ENCODE peak calls at places on chromosomes 13 and 19, in eight cellular contexts. P is heart right ventricle, N is brain microvascular endothelial cell, I is GM23338, O is fibroblast of lung, Z is gastrocnemius medialis, W is transverse colon, X is left lung. H is an unnamed sample.

GRCh38 chr19:44943801-44944249 is 1.8 kb downstream of the APOC4 start:
- DNase-seq in P (peak), N (no peak), I (no peak), O (no peak), Z (peak), W (peak), X (peak), H (peak)

GRCh38 chr19:43132696-43133095 is 50.2 kb upstream of the PSG2 start:
- DNase-seq in P (no peak), N (no peak), I (no peak), O (no peak), Z (no peak), W (no peak), X (no peak), H (no peak)

GRCh38 chr19:50152578-50152977 is 10.5 kb downstream of the IZUMO2 start:
- DNase-seq in P (no peak), N (no peak), I (no peak), O (no peak), Z (no peak), W (no peak), X (no peak), H (no peak)

GRCh38 chr13:27967203-27967735 is 1.8 kb downstream of the CDX2 start:
- DNase-seq in P (no peak), N (no peak), I (peak), O (no peak), Z (no peak), W (no peak), X (no peak), H (no peak)

GRCh38 chr19:50952890-50953289 is at the start of gene KLK5:
- DNase-seq in P (no peak), N (no peak), I (peak), O (no peak), Z (no peak), W (no peak), X (no peak), H (no peak)

GRCh38 chr13:28735481-28736029 is 16.8 kb upstream of the SLC46A3 start:
- DNase-seq in P (no peak), N (no peak), I (no peak), O (no peak), Z (no peak), W (no peak), X (no peak), H (no peak)

GRCh38 chr19:489418-490196 is 6.7 kb upstream of the MADCAM1 start:
- DNase-seq in P (no peak), N (no peak), I (peak), O (peak), Z (no peak), W (no peak), X (no peak), H (peak)

GRCh38 chr13:44573790-44574465 is 2.2 kb downstream of the TSC22D1 start:
- DNase-seq in P (no peak), N (peak), I (peak), O (peak), Z (peak), W (no peak), X (peak), H (peak)

GRCh38 chr19:2099054-2099501 is 2.4 kb downstream of the IZUMO4 start:
- DNase-seq in P (no peak), N (no peak), I (no peak), O (no peak), Z (no peak), W (no peak), X (no peak), H (no peak)

GRCh38 chr19:14059652-14060155 is 2.2 kb downstream of the PALM3 start:
- DNase-seq in P (no peak), N (no peak), I (no peak), O (no peak), Z (no peak), W (no peak), X (no peak), H (no peak)

GRCh38 chr13:30142502-30143211 is 164.7 kb downstream of the KATNAL1 start:
- DNase-seq in P (no peak), N (peak), I (peak), O (peak), Z (no peak), W (peak), X (no peak), H (peak)

GRCh38 chr13:30141773-30142501 is 165.4 kb downstream of the KATNAL1 start:
- DNase-seq in P (no peak), N (no peak), I (no peak), O (no peak), Z (no peak), W (no peak), X (no peak), H (no peak)

GRCh38 chr13:30145709-30146367 is 161.5 kb downstream of the KATNAL1 start:
- DNase-seq in P (no peak), N (no peak), I (no peak), O (no peak), Z (no peak), W (no peak), X (no peak), H (no peak)

GRCh38 chr13:30140973-30141372 is 166.4 kb downstream of the KATNAL1 start:
- DNase-seq in P (no peak), N (no peak), I (no peak), O (no peak), Z (no peak), W (no peak), X (no peak), H (no peak)

DNA sequence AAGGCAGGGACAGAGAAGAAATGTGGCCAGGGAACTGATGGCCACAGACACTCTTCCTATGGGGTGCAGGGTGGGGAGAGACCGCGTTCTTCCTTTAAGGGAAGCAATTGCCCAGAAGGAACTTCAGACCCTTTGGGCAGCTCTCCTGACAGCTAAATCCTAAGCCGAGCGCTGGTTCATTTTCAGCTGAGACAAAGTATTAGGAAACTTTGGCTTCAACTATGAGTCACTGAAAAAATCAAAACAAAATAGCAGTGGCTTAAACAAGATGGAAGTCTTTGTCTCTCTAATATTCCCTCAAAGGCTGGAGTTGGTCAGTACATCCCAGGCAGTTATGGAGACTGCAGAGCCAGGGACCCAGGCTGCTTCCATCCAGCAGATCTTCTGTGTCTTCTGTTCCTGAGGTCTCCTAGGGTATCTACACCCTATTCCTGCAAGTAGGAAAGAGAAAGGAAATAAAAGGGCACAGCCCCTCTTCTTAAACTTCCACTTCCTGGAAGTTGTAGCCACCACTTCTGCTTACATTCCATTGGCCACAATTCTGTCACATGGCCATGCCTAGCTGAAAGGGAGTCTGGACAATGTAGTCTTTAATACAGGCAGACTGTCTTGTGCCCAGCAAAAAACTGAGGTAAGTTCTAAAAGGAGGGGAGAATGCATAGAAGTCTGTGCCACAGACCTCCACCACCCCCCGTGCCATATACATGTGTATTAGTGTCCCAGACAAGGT is 163.5 kb downstream of the KATNAL1 start:
- DNase-seq in P (no peak), N (peak), I (no peak), O (peak), Z (no peak), W (no peak), X (no peak), H (no peak)
- TF ChIP-seq CTCF in P (no peak), N (no peak), I (no peak), O (no peak), Z (no peak), W (no peak), X (no peak), H (no peak)

DNA sequence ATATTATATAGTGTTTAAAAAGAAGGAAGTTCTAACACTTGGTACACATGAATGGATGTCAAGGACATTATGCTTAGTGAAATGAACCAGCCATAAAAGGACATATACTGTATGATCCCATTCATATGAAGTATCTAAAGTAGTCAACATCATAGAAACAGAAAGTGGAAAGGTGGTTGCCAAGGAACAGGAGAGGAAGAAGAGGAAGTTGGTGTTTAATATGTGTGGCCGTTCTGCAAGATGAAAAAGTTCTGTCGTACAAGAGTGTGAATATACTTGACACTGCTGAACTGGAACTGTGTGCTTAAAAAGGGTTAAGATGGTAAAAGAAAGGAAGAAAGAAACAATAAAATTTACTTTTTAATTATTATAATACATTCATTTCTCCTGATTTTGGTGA is 33.1 kb upstream of the C1QTNF9 start:
- DNase-seq in P (no peak), N (no peak), I (no peak), O (no peak), Z (no peak), W (no peak), X (no peak), H (no peak)
- H3K27ac ChIP-seq in P (no peak), N (no peak), I (no peak), O (no peak), Z (no peak), W (no peak), X (no peak), H (no peak)

GRCh38 chr13:70623260-70623659 is 515.0 kb upstream of the KLHL1 start:
- DNase-seq in P (no peak), N (no peak), I (no peak), O (peak), Z (no peak), W (no peak), X (no peak), H (no peak)
- TF ChIP-seq CTCF in P (peak), N (no peak), I (peak), O (peak), Z (no peak), W (peak), X (peak), H (no peak)

DNA sequence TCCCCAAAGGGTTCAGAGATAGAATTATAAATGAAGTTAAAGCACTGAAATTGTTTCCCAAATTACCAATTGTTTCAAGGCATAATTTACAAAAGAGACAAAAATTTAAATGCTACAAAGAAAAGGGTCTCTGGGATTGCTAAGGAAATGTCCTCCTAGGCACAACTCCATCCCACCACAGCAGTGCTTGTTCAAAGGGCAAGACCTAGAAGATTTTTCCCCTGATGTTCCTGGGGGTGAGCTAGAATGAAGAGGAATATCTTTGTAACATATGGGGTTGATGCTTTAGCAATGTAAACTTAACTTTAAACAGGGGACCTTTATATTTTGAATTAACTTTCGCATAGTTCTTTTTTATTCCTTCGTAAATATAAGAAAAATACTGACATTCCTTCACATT is 1.6 kb downstream of the LCP1 start:
- DNase-seq in P (no peak), N (no peak), I (no peak), O (no peak), Z (no peak), W (no peak), X (no peak), H (no peak)
- H3K27ac ChIP-seq in P (no peak), N (no peak), I (no peak), O (no peak), Z (no peak), W (peak), X (peak), H (no peak)

DNA sequence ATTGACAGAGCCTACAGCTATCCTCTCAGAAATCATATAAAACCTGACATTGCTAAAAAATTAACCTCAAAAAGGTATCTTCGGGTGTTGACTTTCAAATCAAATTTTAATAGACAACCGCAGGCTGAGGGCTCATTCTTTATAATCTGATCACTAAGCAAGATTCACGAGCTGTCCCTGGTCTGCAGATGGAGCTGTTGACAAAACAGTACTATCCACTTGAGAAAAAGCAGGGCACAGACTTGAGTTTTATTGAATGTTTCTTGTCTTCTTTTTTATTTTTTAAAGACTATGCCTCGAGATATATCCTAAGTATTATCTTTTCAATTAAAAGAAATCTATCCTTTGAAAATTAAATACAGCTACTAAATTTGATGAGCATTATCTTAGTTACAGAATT is 540.5 kb downstream of the PCDH9 start:
- DNase-seq in P (no peak), N (peak), I (peak), O (peak), Z (no peak), W (no peak), X (no peak), H (no peak)
- TF ChIP-seq CTCF in P (peak), N (peak), I (peak), O (peak), Z (no peak), W (no peak), X (no peak), H (no peak)

GRCh38 chr19:18899624-18900560 is 3.9 kb upstream of the CERS1 start:
- DNase-seq in P (no peak), N (no peak), I (peak), O (no peak), Z (no peak), W (no peak), X (no peak), H (no peak)

GRCh38 chr19:18897108-18898029 is 1.4 kb upstream of the CERS1 start:
- DNase-seq in P (no peak), N (no peak), I (no peak), O (no peak), Z (no peak), W (no peak), X (no peak), H (no peak)

GRCh38 chr19:18896421-18896841 is 473 bp upstream of the CERS1 start:
- DNase-seq in P (no peak), N (no peak), I (peak), O (no peak), Z (no peak), W (no peak), X (peak), H (no peak)

GRCh38 chr19:18898533-18899408 is 2.8 kb upstream of the CERS1 start:
- DNase-seq in P (no peak), N (no peak), I (no peak), O (no peak), Z (no peak), W (no peak), X (no peak), H (no peak)

GRCh38 chr19:18898081-18898532 is 2.1 kb upstream of the CERS1 start:
- DNase-seq in P (no peak), N (no peak), I (no peak), O (no peak), Z (no peak), W (no peak), X (peak), H (no peak)
- H3K27ac ChIP-seq in P (no peak), N (no peak), I (no peak), O (no peak), Z (no peak), W (no peak), X (no peak), H (peak)

GRCh38 chr19:41689993-41690800 is 2.1 kb upstream of the CEACAM7 start:
- DNase-seq in P (no peak), N (no peak), I (peak), O (no peak), Z (no peak), W (no peak), X (no peak), H (no peak)

GRCh38 chr19:41690801-41691065 is 2.7 kb upstream of the CEACAM7 start:
- DNase-seq in P (no peak), N (no peak), I (no peak), O (no peak), Z (no peak), W (no peak), X (no peak), H (no peak)

GRCh38 chr19:41688687-41689086 is 617 bp upstream of the CEACAM7 start:
- DNase-seq in P (no peak), N (no peak), I (no peak), O (no peak), Z (no peak), W (no peak), X (no peak), H (no peak)

GRCh38 chr19:41694196-41694595 is 6.1 kb upstream of the CEACAM7 start:
- DNase-seq in P (no peak), N (no peak), I (no peak), O (no peak), Z (no peak), W (no peak), X (no peak), H (no peak)

DNA sequence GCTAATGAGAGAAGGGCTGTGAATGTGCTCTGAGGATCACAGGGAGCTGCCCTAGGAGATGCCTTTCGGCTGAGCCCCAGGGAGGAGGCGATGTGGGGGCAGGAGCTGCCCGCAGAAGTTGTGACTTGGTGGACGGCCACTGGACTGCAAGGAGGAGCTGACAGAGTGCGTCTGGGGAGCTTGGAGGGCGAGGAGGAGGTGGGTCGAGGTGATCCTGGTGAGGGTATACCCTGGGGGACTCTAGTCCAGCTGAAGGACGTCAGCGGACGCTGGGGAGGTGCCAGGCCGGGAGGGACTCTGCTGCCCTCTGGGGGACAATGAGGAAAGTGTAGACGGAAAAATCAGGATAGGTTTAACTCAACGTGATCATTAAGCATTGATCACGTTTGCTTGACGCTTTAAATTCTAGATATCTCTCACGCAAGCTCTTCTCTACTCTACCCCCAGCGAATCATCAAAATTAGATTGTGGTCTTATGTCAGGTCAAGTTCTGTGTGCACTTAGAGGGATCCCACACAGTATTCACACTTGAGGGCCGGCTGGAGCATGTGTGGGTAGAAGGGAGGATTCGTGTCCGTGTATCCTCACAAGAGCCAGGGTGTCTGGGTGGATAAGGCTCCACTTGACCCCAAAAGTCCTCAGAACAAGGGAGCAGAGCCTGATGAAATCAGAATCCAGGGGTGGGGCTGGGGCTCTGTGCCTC is 3.3 kb upstream of the CEACAM7 start:
- DNase-seq in P (no peak), N (no peak), I (peak), O (no peak), Z (no peak), W (peak), X (no peak), H (no peak)
- TF ChIP-seq CTCF in P (peak), N (peak), I (peak), O (peak), Z (no peak), W (peak), X (peak), H (no peak)